ENCODE peak calls at places on chromosomes 12 and 14, in six cellular contexts. T, G, H, X, Q and K are unnamed samples.

GRCh38 chr12:102438047-102438822 is 42.1 kb downstream of the IGF1 start:
- DNase-seq in T (no peak), G (no peak), H (peak), X (no peak), Q (no peak), K (no peak)

GRCh38 chr14:41607966-41608663 is 1.4 kb downstream of the LRFN5 start:
- DNase-seq in T (no peak), G (peak), H (no peak), X (no peak), Q (no peak), K (no peak)

GRCh38 chr14:92582706-92583452 is 69.3 kb downstream of the RIN3 start:
- DNase-seq in T (no peak), G (no peak), H (no peak), X (no peak), Q (no peak), K (no peak)

GRCh38 chr14:96581902-96582640 is 79.9 kb downstream of the PAPOLA start:
- DNase-seq in T (no peak), G (no peak), H (no peak), X (no peak), Q (no peak), K (no peak)

GRCh38 chr12:106138646-106139421 is at the start of gene NUAK1:
- DNase-seq in T (peak), G (no peak), H (peak), X (peak), Q (peak), K (no peak)

GRCh38 chr14:37122288-37122687 is 50.1 kb downstream of the SLC25A21 start:
- DNase-seq in T (peak), G (no peak), H (peak), X (no peak), Q (no peak), K (no peak)

GRCh38 chr12:75553865-75554555 is 42.6 kb upstream of the KRR1 start:
- DNase-seq in T (no peak), G (no peak), H (peak), X (no peak), Q (no peak), K (no peak)

GRCh38 chr12:121550974-121551631 is 29.7 kb downstream of the KDM2B start:
- DNase-seq in T (no peak), G (no peak), H (no peak), X (no peak), Q (no peak), K (no peak)

GRCh38 chr12:6333566-6333965 is 8.3 kb downstream of the TNFRSF1A start:
- DNase-seq in T (peak), G (no peak), H (peak), X (no peak), Q (no peak), K (no peak)

GRCh38 chr12:46197876-46198275 is 71.0 kb downstream of the SLC38A1 start:
- DNase-seq in T (no peak), G (no peak), H (no peak), X (no peak), Q (no peak), K (no peak)

GRCh38 chr14:55328317-55328716 is 57.1 kb downstream of the FBXO34 start:
- DNase-seq in T (peak), G (no peak), H (peak), X (no peak), Q (no peak), K (no peak)

GRCh38 chr12:89525002-89525823 is 617 bp upstream of the GALNT4 start:
- DNase-seq in T (peak), G (peak), H (no peak), X (peak), Q (peak), K (peak)

GRCh38 chr12:57476993-57477709 is 2.5 kb downstream of the ARHGAP9 start:
- DNase-seq in T (no peak), G (no peak), H (no peak), X (no peak), Q (no peak), K (no peak)

GRCh38 chr14:103546651-103547454 is 15.6 kb downstream of the BAG5 start:
- DNase-seq in T (peak), G (no peak), H (peak), X (peak), Q (peak), K (peak)

GRCh38 chr14:59126714-59127436 is 61.6 kb upstream of the DAAM1 start:
- DNase-seq in T (peak), G (no peak), H (peak), X (no peak), Q (no peak), K (no peak)

GRCh38 chr12:54411398-54412241 is 7.4 kb downstream of the ITGA5 start:
- DNase-seq in T (peak), G (no peak), H (peak), X (peak), Q (peak), K (peak)

GRCh38 chr12:132375747-132376463 is 46.5 kb upstream of the GALNT9 start:
- DNase-seq in T (no peak), G (no peak), H (no peak), X (no peak), Q (no peak), K (no peak)

GRCh38 chr12:67202344-67203012 is 66.7 kb upstream of the CAND1 start:
- DNase-seq in T (no peak), G (no peak), H (no peak), X (no peak), Q (no peak), K (no peak)

GRCh38 chr12:124752437-124753229 is 111.0 kb downstream of the SCARB1 start:
- DNase-seq in T (peak), G (no peak), H (no peak), X (no peak), Q (no peak), K (no peak)

GRCh38 chr12:80186727-80187217 is 87.4 kb downstream of the OTOGL start:
- DNase-seq in T (peak), G (no peak), H (peak), X (peak), Q (peak), K (peak)

GRCh38 chr12:56084958-56085543 is 5.1 kb downstream of the ERBB3 start:
- DNase-seq in T (no peak), G (no peak), H (no peak), X (no peak), Q (peak), K (no peak)

GRCh38 chr14:22977684-22978486 is 4.5 kb downstream of the AJUBA start:
- DNase-seq in T (peak), G (no peak), H (peak), X (peak), Q (peak), K (no peak)

GRCh38 chr12:6295187-6295811 is 15.2 kb upstream of the PLEKHG6 start:
- DNase-seq in T (peak), G (no peak), H (peak), X (no peak), Q (peak), K (no peak)

GRCh38 chr14:53285806-53286205 is 132.7 kb upstream of the DDHD1 start:
- DNase-seq in T (peak), G (no peak), H (no peak), X (no peak), Q (no peak), K (no peak)

GRCh38 chr14:100341301-100342031 is 18.3 kb downstream of the SLC25A47 start:
- DNase-seq in T (peak), G (peak), H (peak), X (no peak), Q (peak), K (no peak)

GRCh38 chr12:112367986-112368385 is 14.2 kb downstream of the HECTD4 start:
- DNase-seq in T (no peak), G (no peak), H (no peak), X (no peak), Q (no peak), K (no peak)
- TF ChIP-seq CTCF in T (no peak), G (no peak), H (no peak), X (no peak), Q (no peak), K (no peak)

GRCh38 chr12:131264625-131265024 is 310.9 kb downstream of the ADGRD1 start:
- DNase-seq in T (no peak), G (no peak), H (no peak), X (no peak), Q (no peak), K (no peak)

GRCh38 chr12:131266591-131267467 is 313.1 kb downstream of the ADGRD1 start:
- DNase-seq in T (no peak), G (no peak), H (no peak), X (no peak), Q (no peak), K (no peak)

GRCh38 chr12:131263626-131264025 is 309.9 kb downstream of the ADGRD1 start:
- DNase-seq in T (no peak), G (no peak), H (no peak), X (no peak), Q (no peak), K (no peak)

GRCh38 chr12:131269551-131269950 is 315.8 kb downstream of the ADGRD1 start:
- DNase-seq in T (no peak), G (no peak), H (no peak), X (no peak), Q (no peak), K (no peak)

GRCh38 chr12:131267576-131267975 is 313.9 kb downstream of the ADGRD1 start:
- DNase-seq in T (no peak), G (no peak), H (no peak), X (no peak), Q (no peak), K (no peak)
- TF ChIP-seq CTCF in T (no peak), G (no peak), H (no peak), X (no peak), Q (no peak), K (no peak)

GRCh38 chr14:94591871-94592270 is 10.6 kb downstream of the SERPINA5 start:
- DNase-seq in T (no peak), G (no peak), H (no peak), X (no peak), Q (no peak), K (no peak)
- TF ChIP-seq CTCF in T (no peak), G (no peak), H (no peak), X (no peak), Q (no peak), K (no peak)

GRCh38 chr14:61253064-61253753 is 27.9 kb downstream of the TMEM30B start:
- DNase-seq in T (no peak), G (no peak), H (no peak), X (no peak), Q (no peak), K (no peak)
- TF ChIP-seq CTCF in T (no peak), G (no peak), H (peak), X (no peak), Q (no peak), K (peak)

DNA sequence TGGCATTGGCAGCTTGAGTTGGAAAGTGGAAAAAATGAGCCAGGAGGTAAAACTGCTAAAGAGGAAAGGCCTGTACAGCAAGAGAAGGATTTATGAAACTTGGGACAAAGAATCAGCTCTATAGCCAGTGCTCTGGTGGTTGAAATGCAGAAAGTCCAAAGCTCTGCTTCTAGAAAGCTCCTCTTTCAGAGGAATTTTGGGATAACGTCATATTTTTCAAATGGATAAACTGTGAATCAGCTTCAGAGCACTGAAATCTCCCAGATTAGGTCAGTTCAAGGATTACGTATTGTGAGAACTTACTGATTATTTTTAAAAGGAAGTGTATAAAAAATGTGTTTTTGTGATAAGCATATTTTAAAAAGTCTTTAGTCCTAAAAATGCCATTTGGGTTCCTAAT is 203.1 kb upstream of the CNOT2 start:
- DNase-seq in T (no peak), G (no peak), H (no peak), X (no peak), Q (no peak), K (no peak)
- TF ChIP-seq CTCF in T (no peak), G (no peak), H (no peak), X (no peak), Q (no peak), K (no peak)

GRCh38 chr12:58583541-58583940 is 336.8 kb downstream of the LRIG3 start:
- DNase-seq in T (no peak), G (no peak), H (peak), X (no peak), Q (no peak), K (no peak)
- TF ChIP-seq CTCF in T (no peak), G (no peak), H (no peak), X (no peak), Q (no peak), K (no peak)

GRCh38 chr12:10366875-10367274 is 23.0 kb downstream of the KLRK1 start:
- DNase-seq in T (peak), G (no peak), H (peak), X (no peak), Q (no peak), K (no peak)

GRCh38 chr12:10368206-10369171 is 21.4 kb downstream of the KLRK1 start:
- DNase-seq in T (no peak), G (no peak), H (no peak), X (no peak), Q (no peak), K (no peak)

GRCh38 chr12:10374624-10375018 is 15.2 kb downstream of the KLRK1 start:
- DNase-seq in T (no peak), G (no peak), H (no peak), X (no peak), Q (no peak), K (no peak)

GRCh38 chr12:10369557-10370150 is 20.2 kb downstream of the KLRK1 start:
- DNase-seq in T (no peak), G (no peak), H (no peak), X (no peak), Q (no peak), K (no peak)

DNA sequence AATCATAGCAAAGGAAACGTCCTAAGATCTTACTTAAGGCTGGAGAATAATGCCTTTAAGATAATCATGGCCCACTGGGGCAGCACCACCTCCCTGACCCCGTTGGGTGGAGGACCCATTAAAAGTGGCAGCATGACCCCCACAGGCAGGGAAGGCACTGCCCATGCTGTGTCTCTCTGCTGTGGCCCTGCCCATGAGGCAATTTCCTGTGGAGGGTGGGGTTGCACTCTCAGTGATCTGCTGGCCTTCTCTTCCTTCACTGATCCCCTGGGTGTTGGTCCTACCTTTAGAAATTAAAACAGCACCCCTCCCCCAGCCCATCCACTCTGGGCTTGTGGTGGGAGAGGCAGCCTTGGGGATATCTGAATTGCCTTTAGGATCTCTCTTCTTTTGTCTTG is 17.3 kb downstream of the KLRK1 start:
- DNase-seq in T (no peak), G (no peak), H (no peak), X (peak), Q (no peak), K (no peak)
- TF ChIP-seq CTCF in T (no peak), G (no peak), H (no peak), X (no peak), Q (no peak), K (no peak)

GRCh38 chr12:100399095-100399494 is 42.2 kb downstream of the SLC17A8 start:
- DNase-seq in T (no peak), G (no peak), H (no peak), X (no peak), Q (no peak), K (no peak)

GRCh38 chr12:100401660-100402059 is 44.8 kb downstream of the SLC17A8 start:
- DNase-seq in T (peak), G (no peak), H (no peak), X (no peak), Q (no peak), K (no peak)

GRCh38 chr12:100403446-100403845 is 46.6 kb downstream of the SLC17A8 start:
- DNase-seq in T (peak), G (no peak), H (peak), X (no peak), Q (no peak), K (no peak)

GRCh38 chr12:100404769-100405407 is 48.0 kb downstream of the SLC17A8 start:
- DNase-seq in T (peak), G (no peak), H (no peak), X (no peak), Q (peak), K (no peak)
- TF ChIP-seq CTCF in T (peak), G (no peak), H (peak), X (peak), Q (no peak), K (no peak)